ENCODE peak calls at places on chromosomes 3 and 15, in four cellular contexts. C is H54, V is AG08396, M is sciatic nerve. B is an unnamed sample.

GRCh38 chr3:130968231-130968630 is 58.4 kb downstream of the ASTE1 start:
- DNase-seq in M (no peak), V (no peak), C (no peak), B (no peak)

GRCh38 chr15:62719316-62719715 is 323.2 kb upstream of the TPM1 start:
- DNase-seq in C (no peak), M (no peak), V (peak; percentile 47), B (no peak)

GRCh38 chr15:62896969-62897486 is 145.5 kb upstream of the TPM1 start:
- DNase-seq in C (peak; percentile 62), V (peak; percentile 94), M (peak; percentile 91), B (peak; percentile 98)

GRCh38 chr15:25406846-25407245 is 32.0 kb downstream of the UBE3A start:
- DNase-seq in V (no peak), C (no peak), M (no peak), B (no peak)

GRCh38 chr3:128367221-128367620 is 99.5 kb downstream of the DNAJB8 start:
- DNase-seq in M (no peak), V (no peak), C (no peak), B (no peak)

GRCh38 chr3:27345959-27346865 is 23.0 kb downstream of the NEK10 start:
- DNase-seq in C (no peak), V (no peak), M (no peak), B (no peak)

GRCh38 chr3:177595789-177596188 is 398.5 kb upstream of the TBL1XR1 start:
- DNase-seq in C (no peak), M (no peak), V (peak; percentile 30), B (no peak)

GRCh38 chr15:100350434-100351226 is 8.9 kb upstream of the ADAMTS17 start:
- DNase-seq in V (no peak), C (no peak), M (no peak), B (no peak)

GRCh38 chr3:138265745-138266144 is 63.9 kb downstream of the NME9 start:
- DNase-seq in C (no peak), M (no peak), V (no peak), B (no peak)

GRCh38 chr15:63803106-63803886 is 30.5 kb downstream of the HERC1 start:
- DNase-seq in C (no peak), M (no peak), V (no peak), B (no peak)

GRCh38 chr3:18900994-18901393 is 247.3 kb upstream of the KCNH8 start:
- DNase-seq in V (no peak), M (peak; percentile 53), C (no peak), B (no peak)

GRCh38 chr15:88704791-88705768 is 66.3 kb downstream of the ISG20 start:
- DNase-seq in V (peak; percentile 68), C (no peak), M (peak; percentile 81), B (no peak)

GRCh38 chr15:76330281-76330680 is 6.3 kb upstream of the ISL2 start:
- DNase-seq in V (peak; percentile 81), M (no peak), C (peak; percentile 55), B (no peak)

GRCh38 chr3:184798120-184798519 is 13.8 kb upstream of the VPS8 start:
- DNase-seq in V (no peak), M (no peak), C (no peak), B (no peak)

GRCh38 chr3:98954806-98955205 is 53.3 kb upstream of the DCBLD2 start:
- DNase-seq in V (no peak), M (no peak), C (no peak), B (no peak)

GRCh38 chr3:140378571-140379340 is 299.1 kb upstream of the TRIM42 start:
- DNase-seq in C (no peak), M (no peak), V (no peak), B (no peak)

GRCh38 chr3:45690331-45691035 is 1.3 kb downstream of the SACM1L start:
- DNase-seq in V (no peak), C (no peak), M (no peak), B (no peak)